ENCODE peak calls at places on chromosomes 2 and 18, in eight cellular contexts. One of them, this sample, is unnamed.

GRCh38 chr2:43495727-43496126 is 100.1 kb downstream of the THADA start:
- DNase-seq in GDM1: no peak
- DNase-seq in GM23248: peak; percentile 12
- DNase-seq in CD8-positive, alpha-beta memory T cell: no peak
- DNase-seq in sciatic nerve: no peak
- DNase-seq in GM10248: no peak
- DNase-seq in activated gamma-delta T cell treated with Interleukin-2 at 50 U/mL for 16 hours: no peak
- DNase-seq in coronary artery: no peak
- DNase-seq in this sample: no peak

GRCh38 chr2:54054271-54054670 is 61.1 kb upstream of the ACYP2 start:
- DNase-seq in GDM1: no peak
- DNase-seq in GM23248: no peak
- DNase-seq in CD8-positive, alpha-beta memory T cell: no peak
- DNase-seq in sciatic nerve: no peak
- DNase-seq in GM10248: peak; percentile 26
- DNase-seq in activated gamma-delta T cell treated with Interleukin-2 at 50 U/mL for 16 hours: no peak
- DNase-seq in coronary artery: no peak
- DNase-seq in this sample: no peak

GRCh38 chr18:5839102-5839501 is 56.2 kb downstream of the TMEM200C start:
- DNase-seq in GDM1: no peak
- DNase-seq in GM23248: no peak
- DNase-seq in CD8-positive, alpha-beta memory T cell: no peak
- DNase-seq in sciatic nerve: no peak
- DNase-seq in GM10248: no peak
- DNase-seq in activated gamma-delta T cell treated with Interleukin-2 at 50 U/mL for 16 hours: no peak
- DNase-seq in coronary artery: no peak
- DNase-seq in this sample: no peak

GRCh38 chr18:26864658-26865057 is 849 bp downstream of the AQP4 start:
- DNase-seq in GDM1: no peak
- DNase-seq in GM23248: no peak
- DNase-seq in CD8-positive, alpha-beta memory T cell: no peak
- DNase-seq in sciatic nerve: no peak
- DNase-seq in GM10248: no peak
- DNase-seq in activated gamma-delta T cell treated with Interleukin-2 at 50 U/mL for 16 hours: no peak
- DNase-seq in coronary artery: no peak
- DNase-seq in this sample: no peak

GRCh38 chr2:224263571-224264043 is 138.3 kb downstream of the FAM124B start:
- DNase-seq in GDM1: no peak
- DNase-seq in GM23248: peak; percentile 69
- DNase-seq in CD8-positive, alpha-beta memory T cell: no peak
- DNase-seq in sciatic nerve: no peak
- DNase-seq in GM10248: no peak
- DNase-seq in activated gamma-delta T cell treated with Interleukin-2 at 50 U/mL for 16 hours: no peak
- DNase-seq in coronary artery: no peak
- DNase-seq in this sample: no peak

GRCh38 chr2:19949071-19949470 is 40.8 kb downstream of the WDR35 start:
- DNase-seq in GDM1: no peak
- DNase-seq in GM23248: peak; percentile 73
- DNase-seq in CD8-positive, alpha-beta memory T cell: no peak
- DNase-seq in sciatic nerve: no peak
- DNase-seq in GM10248: no peak
- DNase-seq in activated gamma-delta T cell treated with Interleukin-2 at 50 U/mL for 16 hours: no peak
- DNase-seq in coronary artery: no peak
- DNase-seq in this sample: peak; percentile 49

GRCh38 chr2:210496512-210496911 is 20.0 kb upstream of the LANCL1 start:
- DNase-seq in GDM1: peak; percentile 8
- DNase-seq in GM23248: no peak
- DNase-seq in CD8-positive, alpha-beta memory T cell: no peak
- DNase-seq in sciatic nerve: no peak
- DNase-seq in GM10248: no peak
- DNase-seq in activated gamma-delta T cell treated with Interleukin-2 at 50 U/mL for 16 hours: no peak
- DNase-seq in coronary artery: no peak
- DNase-seq in this sample: no peak

GRCh38 chr2:115491394-115491793 is 1049.0 kb downstream of the DPP10 start:
- DNase-seq in GDM1: no peak
- DNase-seq in GM23248: no peak
- DNase-seq in CD8-positive, alpha-beta memory T cell: no peak
- DNase-seq in sciatic nerve: no peak
- DNase-seq in GM10248: no peak
- DNase-seq in activated gamma-delta T cell treated with Interleukin-2 at 50 U/mL for 16 hours: no peak
- DNase-seq in coronary artery: no peak
- DNase-seq in this sample: no peak

GRCh38 chr2:148026573-148026972 is 5.7 kb downstream of the MBD5 start:
- DNase-seq in GDM1: no peak
- DNase-seq in GM23248: no peak
- DNase-seq in CD8-positive, alpha-beta memory T cell: no peak
- DNase-seq in sciatic nerve: no peak
- DNase-seq in GM10248: no peak
- DNase-seq in activated gamma-delta T cell treated with Interleukin-2 at 50 U/mL for 16 hours: no peak
- DNase-seq in coronary artery: no peak
- DNase-seq in this sample: no peak

GRCh38 chr2:99084256-99084655 is 57.3 kb upstream of the C2orf15 start:
- DNase-seq in GDM1: no peak
- DNase-seq in GM23248: no peak
- DNase-seq in CD8-positive, alpha-beta memory T cell: no peak
- DNase-seq in sciatic nerve: no peak
- DNase-seq in GM10248: no peak
- DNase-seq in activated gamma-delta T cell treated with Interleukin-2 at 50 U/mL for 16 hours: no peak
- DNase-seq in coronary artery: no peak
- DNase-seq in this sample: no peak

GRCh38 chr2:149562304-149562703 is 25.3 kb downstream of the MMADHC start:
- DNase-seq in GDM1: no peak
- DNase-seq in GM23248: peak; percentile 67
- DNase-seq in CD8-positive, alpha-beta memory T cell: no peak
- DNase-seq in sciatic nerve: no peak
- DNase-seq in GM10248: no peak
- DNase-seq in activated gamma-delta T cell treated with Interleukin-2 at 50 U/mL for 16 hours: no peak
- DNase-seq in coronary artery: no peak
- DNase-seq in this sample: peak; percentile 11

GRCh38 chr2:21250693-21251092 is 126.9 kb downstream of the TDRD15 start:
- DNase-seq in GDM1: no peak
- DNase-seq in GM23248: no peak
- DNase-seq in CD8-positive, alpha-beta memory T cell: no peak
- DNase-seq in sciatic nerve: no peak
- DNase-seq in GM10248: no peak
- DNase-seq in activated gamma-delta T cell treated with Interleukin-2 at 50 U/mL for 16 hours: no peak
- DNase-seq in coronary artery: no peak
- DNase-seq in this sample: no peak